ENCODE peak calls at places on chromosomes 13 and 19, in eight cellular contexts. T is SHP77, V is left ventricle myocardium inferior, C is transverse colon, R is COR-L47, O is putamen, W is nucleus accumbens, J is HepG2. K is an unnamed sample.

GRCh38 chr13:95301135-95301946 is at the start of gene ABCC4:
- DNase-seq in J (peak; percentile 51), O (no peak), C (peak; percentile 73), R (peak; percentile 70), T (peak; percentile 89), W (peak; percentile 61), V (peak; percentile 70), K (peak; percentile 77)

GRCh38 chr19:41546386-41546789 is 29.6 kb upstream of the CEACAM21 start:
- DNase-seq in T (no peak), W (no peak), V (no peak), J (no peak), C (peak; percentile 58), R (no peak), O (no peak), K (no peak)

GRCh38 chr13:109249780-109250528 is 536.4 kb downstream of the IRS2 start:
- DNase-seq in V (no peak), R (no peak), C (no peak), J (no peak), T (no peak), W (no peak), O (no peak), K (no peak)

GRCh38 chr19:18639706-18640105 is 2.9 kb downstream of the KLHL26 start:
- DNase-seq in W (no peak), R (no peak), C (no peak), V (no peak), T (no peak), J (no peak), O (no peak), K (no peak)

GRCh38 chr19:2974342-2974932 is 2.9 kb upstream of the TLE6 start:
- DNase-seq in O (no peak), T (no peak), V (peak; percentile 50), R (no peak), C (no peak), J (no peak), W (no peak), K (no peak)

GRCh38 chr19:48899781-48900476 is at the start of gene NUCB1:
- DNase-seq in C (peak; percentile 99), O (peak; percentile 99), T (peak; percentile 98), J (peak; percentile 97), R (peak; percentile 98), V (peak; percentile 99), W (peak; percentile 99), K (peak; percentile 99)

GRCh38 chr13:20825476-20825875 is 51.7 kb upstream of the EEF1AKMT1 start:
- DNase-seq in V (no peak), O (no peak), W (no peak), C (no peak), R (no peak), T (peak; percentile 19), J (no peak), K (no peak)

GRCh38 chr19:14450168-14450874 is 17.2 kb downstream of the PKN1 start:
- DNase-seq in V (no peak), T (peak; percentile 35), W (no peak), R (peak; percentile 31), J (peak; percentile 33), O (no peak), C (no peak), K (peak; percentile 55)

GRCh38 chr13:111468037-111468959 is 147.9 kb downstream of the TEX29 start:
- DNase-seq in R (no peak), W (no peak), T (no peak), J (no peak), C (no peak), V (no peak), O (no peak), K (no peak)

GRCh38 chr13:98827449-98827848 is 75.0 kb upstream of the SLC15A1 start:
- DNase-seq in R (no peak), T (no peak), J (no peak), C (no peak), W (no peak), V (no peak), O (no peak), K (no peak)

GRCh38 chr19:35557539-35558399 is 5.7 kb downstream of the ATP4A start:
- DNase-seq in V (peak; percentile 51), C (peak; percentile 50), W (no peak), R (no peak), T (peak; percentile 84), J (no peak), O (no peak), K (peak; percentile 81)

GRCh38 chr19:55464039-55464668 is 397 bp downstream of the C19orf85 start:
- DNase-seq in T (no peak), O (no peak), W (no peak), V (no peak), C (no peak), R (no peak), J (no peak), K (no peak)

GRCh38 chr13:75372517-75372916 is 109.5 kb downstream of the TBC1D4 start:
- DNase-seq in T (peak; percentile 33), V (no peak), J (peak; percentile 44), O (peak; percentile 47), W (no peak), R (peak; percentile 30), C (no peak), K (peak; percentile 51)

GRCh38 chr13:99628442-99628841 is 127.2 kb downstream of the TM9SF2 start:
- DNase-seq in J (no peak), O (no peak), W (no peak), V (no peak), R (no peak), T (no peak), C (no peak), K (peak; percentile 18)

GRCh38 chr13:29924482-29924884 is 74.1 kb upstream of the UBL3 start:
- DNase-seq in O (no peak), J (peak; percentile 44), V (no peak), W (no peak), R (no peak), T (peak; percentile 64), C (no peak), K (peak; percentile 77)

GRCh38 chr13:85503797-85504196 is 295.4 kb downstream of the SLITRK6 start:
- DNase-seq in J (no peak), T (no peak), V (no peak), O (no peak), R (no peak), C (no peak), W (no peak), K (no peak)

GRCh38 chr19:48480476-48481190 is 11.5 kb downstream of the CYTH2 start:
- DNase-seq in O (no peak), V (peak; percentile 56), C (peak; percentile 55), R (no peak), J (no peak), W (peak; percentile 77), T (no peak), K (no peak)

GRCh38 chr13:53501387-53501786 is 472.8 kb downstream of the OLFM4 start:
- DNase-seq in T (no peak), W (no peak), R (no peak), V (no peak), J (no peak), C (no peak), O (no peak), K (peak; percentile 66)

GRCh38 chr19:33086955-33087354 is 6.0 kb downstream of the GPATCH1 start:
- DNase-seq in J (no peak), T (no peak), C (no peak), W (no peak), R (no peak), V (no peak), O (no peak), K (no peak)

GRCh38 chr13:59261928-59262488 is 901.7 kb downstream of the DIAPH3 start:
- DNase-seq in V (no peak), R (peak; percentile 13), T (no peak), W (no peak), O (peak; percentile 23), J (peak; percentile 4), C (no peak), K (peak; percentile 60)

GRCh38 chr13:109787135-109787954 is 962 bp upstream of the IRS2 start:
- DNase-seq in C (peak; percentile 36), R (peak; percentile 70), O (no peak), W (peak; percentile 54), V (peak; percentile 40), J (no peak), T (peak; percentile 78), K (peak; percentile 76)

GRCh38 chr19:5025027-5025426 is 56.1 kb downstream of the KDM4B start:
- DNase-seq in J (no peak), O (no peak), V (no peak), W (no peak), T (no peak), C (no peak), R (no peak), K (no peak)

GRCh38 chr13:44969858-44970484 is 19.3 kb downstream of the NUFIP1 start:
- DNase-seq in R (peak; percentile 57), V (no peak), T (peak; percentile 45), W (no peak), J (peak; percentile 49), O (peak; percentile 67), C (no peak), K (peak; percentile 54)

GRCh38 chr19:4694211-4694987 is 24.3 kb upstream of the MYDGF start:
- DNase-seq in O (peak; percentile 34), J (no peak), V (peak; percentile 62), C (peak; percentile 46), W (no peak), T (no peak), R (no peak), K (peak; percentile 65)

GRCh38 chr13:40666058-40666904 is at the start of gene FOXO1:
- DNase-seq in V (peak; percentile 94), J (peak; percentile 51), T (peak; percentile 52), O (peak; percentile 91), W (peak; percentile 88), R (peak; percentile 67), C (peak; percentile 91), K (peak; percentile 89)

GRCh38 chr13:48730971-48731658 is 77.4 kb downstream of the CYSLTR2 start:
- DNase-seq in C (no peak), R (no peak), J (no peak), V (no peak), W (peak; percentile 2), T (no peak), O (no peak), K (peak; percentile 1)

GRCh38 chr13:110560606-110561334 is 752 bp downstream of the RAB20 start:
- DNase-seq in C (peak; percentile 38), R (no peak), T (peak; percentile 57), O (no peak), V (peak; percentile 29), J (peak; percentile 49), W (no peak), K (peak; percentile 27)

GRCh38 chr19:17255150-17255621 is 9.4 kb downstream of the USHBP1 start:
- DNase-seq in T (peak; percentile 49), W (no peak), R (no peak), O (no peak), J (peak; percentile 75), V (no peak), C (no peak), K (peak; percentile 53)

GRCh38 chr19:38429055-38429810 is 3.2 kb upstream of the RASGRP4 start:
- DNase-seq in O (no peak), J (no peak), C (no peak), W (no peak), T (no peak), V (no peak), R (no peak), K (no peak)

GRCh38 chr13:22505489-22505888 is 675.3 kb upstream of the SGCG start:
- DNase-seq in J (no peak), C (no peak), W (no peak), O (no peak), V (no peak), R (no peak), T (no peak), K (no peak)

GRCh38 chr13:83824561-83824960 is 57.7 kb downstream of the SLITRK1 start:
- DNase-seq in V (no peak), J (no peak), C (no peak), R (no peak), T (no peak), O (no peak), W (no peak), K (no peak)

GRCh38 chr13:67023088-67023893 is 206.8 kb downstream of the PCDH9 start:
- DNase-seq in V (no peak), C (no peak), T (no peak), W (no peak), J (no peak), R (peak; percentile 16), O (no peak), K (peak; percentile 95)

GRCh38 chr19:18800636-18801035 is 9.5 kb upstream of the COMP start:
- DNase-seq in V (no peak), C (no peak), R (no peak), J (no peak), O (no peak), T (no peak), W (no peak), K (no peak)

K was measured in NCI-H69.